ENCODE peak calls at places on chromosomes 2 and 18, in ten cellular contexts. One of them, this sample, is unnamed.
A peak's percentile ranks its signal among the peaks of the same experiment; 100 is the strongest.

GRCh38 chr18:45748531-45748930 is 24.6 kb downstream of the SLC14A1 start:
- DNase-seq in prostate gland: no peak
- DNase-seq in ovary: no peak
- DNase-seq in cardiac fibroblast: no peak
- DNase-seq in cardiac muscle cell: no peak
- DNase-seq in fibroblast of mammary gland: no peak
- DNase-seq in AG09309: no peak
- DNase-seq in endothelial cell of umbilical vein: no peak
- DNase-seq in LNCaP clone FGC: no peak
- DNase-seq in right cardiac atrium: no peak
- DNase-seq in this sample: no peak

GRCh38 chr2:140814141-140814540 is 1316.7 kb downstream of the LRP1B start:
- DNase-seq in AG09309: no peak
- DNase-seq in prostate gland: no peak
- DNase-seq in endothelial cell of umbilical vein: no peak
- DNase-seq in ovary: no peak
- DNase-seq in cardiac fibroblast: no peak
- DNase-seq in right cardiac atrium: no peak
- DNase-seq in cardiac muscle cell: no peak
- DNase-seq in LNCaP clone FGC: peak; percentile 10
- DNase-seq in fibroblast of mammary gland: no peak
- DNase-seq in this sample: no peak

GRCh38 chr2:21415234-21415633 is 291.5 kb downstream of the TDRD15 start:
- DNase-seq in LNCaP clone FGC: no peak
- DNase-seq in ovary: no peak
- DNase-seq in right cardiac atrium: no peak
- DNase-seq in cardiac fibroblast: no peak
- DNase-seq in endothelial cell of umbilical vein: no peak
- DNase-seq in cardiac muscle cell: no peak
- DNase-seq in fibroblast of mammary gland: no peak
- DNase-seq in prostate gland: no peak
- DNase-seq in AG09309: no peak
- DNase-seq in this sample: no peak

GRCh38 chr2:178268435-178268834 is 74.1 kb downstream of the OSBPL6 start:
- DNase-seq in endothelial cell of umbilical vein: no peak
- DNase-seq in LNCaP clone FGC: no peak
- DNase-seq in right cardiac atrium: no peak
- DNase-seq in fibroblast of mammary gland: peak; percentile 28
- DNase-seq in cardiac fibroblast: peak; percentile 60
- DNase-seq in AG09309: no peak
- DNase-seq in ovary: no peak
- DNase-seq in cardiac muscle cell: no peak
- DNase-seq in prostate gland: no peak
- DNase-seq in this sample: no peak

GRCh38 chr2:11658208-11658607 is 11.8 kb downstream of the NTSR2 start:
- DNase-seq in ovary: no peak
- DNase-seq in right cardiac atrium: no peak
- DNase-seq in endothelial cell of umbilical vein: no peak
- DNase-seq in prostate gland: no peak
- DNase-seq in LNCaP clone FGC: no peak
- DNase-seq in AG09309: no peak
- DNase-seq in fibroblast of mammary gland: no peak
- DNase-seq in cardiac fibroblast: no peak
- DNase-seq in cardiac muscle cell: no peak
- DNase-seq in this sample: no peak

GRCh38 chr2:88423733-88424132 is 28.8 kb downstream of the FOXI3 start:
- DNase-seq in cardiac fibroblast: no peak
- DNase-seq in LNCaP clone FGC: no peak
- DNase-seq in fibroblast of mammary gland: no peak
- DNase-seq in endothelial cell of umbilical vein: no peak
- DNase-seq in cardiac muscle cell: no peak
- DNase-seq in AG09309: no peak
- DNase-seq in ovary: no peak
- DNase-seq in prostate gland: no peak
- DNase-seq in right cardiac atrium: no peak
- DNase-seq in this sample: no peak

GRCh38 chr2:145597809-145598208 is 1077.9 kb upstream of the ZEB2 start:
- DNase-seq in cardiac fibroblast: peak; percentile 72
- DNase-seq in prostate gland: no peak
- DNase-seq in AG09309: peak; percentile 23
- DNase-seq in LNCaP clone FGC: no peak
- DNase-seq in ovary: no peak
- DNase-seq in fibroblast of mammary gland: peak; percentile 85
- DNase-seq in endothelial cell of umbilical vein: no peak
- DNase-seq in right cardiac atrium: no peak
- DNase-seq in cardiac muscle cell: peak; percentile 85
- DNase-seq in this sample: no peak

GRCh38 chr2:144332356-144333143 is 187.4 kb downstream of the ZEB2 start:
- DNase-seq in endothelial cell of umbilical vein: peak; percentile 88
- DNase-seq in prostate gland: peak; percentile 78
- DNase-seq in right cardiac atrium: peak; percentile 96
- DNase-seq in AG09309: peak; percentile 43
- DNase-seq in fibroblast of mammary gland: peak; percentile 80
- DNase-seq in ovary: peak; percentile 91
- DNase-seq in cardiac muscle cell: peak; percentile 93
- DNase-seq in LNCaP clone FGC: no peak
- DNase-seq in cardiac fibroblast: peak; percentile 82
- DNase-seq in this sample: peak; percentile 87

GRCh38 chr2:124810132-124810531 is 785.0 kb downstream of the CNTNAP5 start:
- DNase-seq in fibroblast of mammary gland: no peak
- DNase-seq in AG09309: no peak
- DNase-seq in ovary: no peak
- DNase-seq in cardiac muscle cell: peak; percentile 23
- DNase-seq in cardiac fibroblast: peak; percentile 15
- DNase-seq in right cardiac atrium: no peak
- DNase-seq in LNCaP clone FGC: peak; percentile 55
- DNase-seq in endothelial cell of umbilical vein: no peak
- DNase-seq in prostate gland: no peak
- DNase-seq in this sample: peak; percentile 14

GRCh38 chr2:12269041-12269972 is 447.4 kb upstream of the TRIB2 start:
- DNase-seq in LNCaP clone FGC: no peak
- DNase-seq in fibroblast of mammary gland: no peak
- DNase-seq in cardiac muscle cell: no peak
- DNase-seq in right cardiac atrium: no peak
- DNase-seq in endothelial cell of umbilical vein: no peak
- DNase-seq in cardiac fibroblast: no peak
- DNase-seq in AG09309: no peak
- DNase-seq in ovary: no peak
- DNase-seq in prostate gland: no peak
- DNase-seq in this sample: no peak

GRCh38 chr2:84901593-84902120 is 3.8 kb upstream of the TMSB10 start:
- DNase-seq in prostate gland: no peak
- DNase-seq in endothelial cell of umbilical vein: no peak
- DNase-seq in LNCaP clone FGC: no peak
- DNase-seq in ovary: no peak
- DNase-seq in AG09309: peak; percentile 70
- DNase-seq in cardiac fibroblast: peak; percentile 66
- DNase-seq in fibroblast of mammary gland: peak; percentile 96
- DNase-seq in right cardiac atrium: no peak
- DNase-seq in cardiac muscle cell: peak; percentile 82
- DNase-seq in this sample: no peak

GRCh38 chr2:163713534-163714311 is 22.1 kb downstream of the FIGN start:
- DNase-seq in AG09309: no peak
- DNase-seq in right cardiac atrium: no peak
- DNase-seq in endothelial cell of umbilical vein: no peak
- DNase-seq in fibroblast of mammary gland: no peak
- DNase-seq in cardiac fibroblast: no peak
- DNase-seq in LNCaP clone FGC: no peak
- DNase-seq in ovary: no peak
- DNase-seq in prostate gland: no peak
- DNase-seq in cardiac muscle cell: no peak
- DNase-seq in this sample: no peak

GRCh38 chr2:32947484-32948143 is 861 bp downstream of the LTBP1 start:
- DNase-seq in LNCaP clone FGC: no peak
- DNase-seq in prostate gland: peak; percentile 31
- DNase-seq in AG09309: no peak
- DNase-seq in right cardiac atrium: peak; percentile 80
- DNase-seq in cardiac muscle cell: peak; percentile 52
- DNase-seq in cardiac fibroblast: peak; percentile 51
- DNase-seq in fibroblast of mammary gland: peak; percentile 34
- DNase-seq in endothelial cell of umbilical vein: peak; percentile 57
- DNase-seq in ovary: peak; percentile 20
- DNase-seq in this sample: peak; percentile 42

GRCh38 chr2:32947076-32947483 is 327 bp downstream of the LTBP1 start:
- DNase-seq in prostate gland: no peak
- DNase-seq in LNCaP clone FGC: no peak
- DNase-seq in fibroblast of mammary gland: no peak
- DNase-seq in cardiac fibroblast: no peak
- DNase-seq in right cardiac atrium: peak; percentile 68
- DNase-seq in endothelial cell of umbilical vein: peak; percentile 23
- DNase-seq in ovary: no peak
- DNase-seq in AG09309: no peak
- DNase-seq in cardiac muscle cell: no peak
- DNase-seq in this sample: no peak

GRCh38 chr2:32946314-32947075 is at the start of gene LTBP1:
- DNase-seq in LNCaP clone FGC: no peak
- DNase-seq in AG09309: no peak
- DNase-seq in endothelial cell of umbilical vein: peak; percentile 77
- DNase-seq in cardiac muscle cell: peak; percentile 76
- DNase-seq in prostate gland: peak; percentile 75
- DNase-seq in fibroblast of mammary gland: peak; percentile 58
- DNase-seq in ovary: peak; percentile 54
- DNase-seq in right cardiac atrium: peak; percentile 90
- DNase-seq in cardiac fibroblast: peak; percentile 75
- DNase-seq in this sample: peak; percentile 83

GRCh38 chr2:32945286-32945685 is 1.5 kb upstream of the LTBP1 start:
- DNase-seq in cardiac muscle cell: no peak
- DNase-seq in right cardiac atrium: no peak
- DNase-seq in ovary: no peak
- DNase-seq in fibroblast of mammary gland: no peak
- DNase-seq in cardiac fibroblast: no peak
- DNase-seq in endothelial cell of umbilical vein: no peak
- DNase-seq in LNCaP clone FGC: no peak
- DNase-seq in prostate gland: no peak
- DNase-seq in AG09309: no peak
- DNase-seq in this sample: no peak

GRCh38 chr2:32948266-32948665 is 1.5 kb downstream of the LTBP1 start:
- DNase-seq in endothelial cell of umbilical vein: no peak
- DNase-seq in AG09309: no peak
- DNase-seq in cardiac fibroblast: no peak
- DNase-seq in right cardiac atrium: no peak
- DNase-seq in ovary: no peak
- DNase-seq in fibroblast of mammary gland: no peak
- DNase-seq in prostate gland: no peak
- DNase-seq in cardiac muscle cell: no peak
- DNase-seq in LNCaP clone FGC: no peak
- DNase-seq in this sample: no peak
- H3K4me3 ChIP-seq in endothelial cell of umbilical vein: peak overlapping the region; percentile 55
- H3K4me3 ChIP-seq in AG09309: peak overlapping the region; percentile 84
- H3K4me3 ChIP-seq in cardiac fibroblast: no peak overlapping the region
- H3K4me3 ChIP-seq in right cardiac atrium: peak overlapping the region; percentile 94
- H3K4me3 ChIP-seq in ovary: peak overlapping the region; percentile 63
- H3K4me3 ChIP-seq in fibroblast of mammary gland: peak overlapping the region; percentile 68
- H3K4me3 ChIP-seq in prostate gland: peak overlapping the region; percentile 92
- H3K4me3 ChIP-seq in cardiac muscle cell: peak overlapping the region; percentile 88
- H3K4me3 ChIP-seq in LNCaP clone FGC: no peak overlapping the region
- H3K4me3 ChIP-seq in this sample: peak overlapping the region; percentile 93

DNA sequence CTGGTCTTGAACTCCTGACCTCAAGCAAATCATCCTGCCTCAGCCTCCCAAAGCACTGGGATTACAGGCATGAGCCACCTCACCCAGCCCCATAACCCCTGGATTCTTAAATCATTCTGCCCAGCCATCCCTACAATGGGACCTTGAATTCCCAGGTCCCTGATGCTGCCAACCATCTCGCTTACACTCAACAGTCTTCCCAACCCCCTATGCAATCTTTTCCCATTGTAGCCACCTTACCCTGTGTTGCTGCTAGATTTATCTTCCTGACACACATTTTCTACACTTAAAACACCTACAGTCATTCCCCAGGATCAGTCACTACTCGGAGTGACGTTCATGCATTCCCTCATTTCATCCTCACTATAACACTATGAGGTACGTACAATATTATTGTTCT is 64.2 kb downstream of the ANKRD44 start:
- DNase-seq in fibroblast of mammary gland: no peak
- DNase-seq in LNCaP clone FGC: no peak
- DNase-seq in endothelial cell of umbilical vein: no peak
- DNase-seq in AG09309: no peak
- DNase-seq in cardiac fibroblast: no peak
- DNase-seq in right cardiac atrium: no peak
- DNase-seq in prostate gland: no peak
- DNase-seq in ovary: no peak
- DNase-seq in cardiac muscle cell: no peak
- DNase-seq in this sample: no peak
- H3K4me3 ChIP-seq in fibroblast of mammary gland: no peak overlapping the region
- H3K4me3 ChIP-seq in LNCaP clone FGC: no peak overlapping the region
- H3K4me3 ChIP-seq in endothelial cell of umbilical vein: no peak overlapping the region
- H3K4me3 ChIP-seq in AG09309: no peak overlapping the region
- H3K4me3 ChIP-seq in cardiac fibroblast: no peak overlapping the region
- H3K4me3 ChIP-seq in right cardiac atrium: no peak overlapping the region
- H3K4me3 ChIP-seq in prostate gland: no peak overlapping the region
- H3K4me3 ChIP-seq in ovary: no peak overlapping the region
- H3K4me3 ChIP-seq in cardiac muscle cell: no peak overlapping the region
- H3K4me3 ChIP-seq in this sample: no peak overlapping the region

GRCh38 chr2:189613650-189614420 is 33.2 kb upstream of the SLC40A1 start:
- DNase-seq in ovary: peak; percentile 37
- DNase-seq in fibroblast of mammary gland: peak; percentile 38
- DNase-seq in cardiac muscle cell: peak; percentile 70
- DNase-seq in endothelial cell of umbilical vein: peak; percentile 82
- DNase-seq in cardiac fibroblast: peak; percentile 62
- DNase-seq in right cardiac atrium: no peak
- DNase-seq in AG09309: no peak
- DNase-seq in prostate gland: no peak
- DNase-seq in LNCaP clone FGC: no peak
- DNase-seq in this sample: no peak
- H3K4me3 ChIP-seq in ovary: peak overlapping the region; percentile 19
- H3K4me3 ChIP-seq in fibroblast of mammary gland: peak overlapping the region; percentile 43
- H3K4me3 ChIP-seq in cardiac muscle cell: no peak overlapping the region
- H3K4me3 ChIP-seq in endothelial cell of umbilical vein: peak overlapping the region; percentile 66
- H3K4me3 ChIP-seq in cardiac fibroblast: no peak overlapping the region
- H3K4me3 ChIP-seq in right cardiac atrium: peak overlapping the region; percentile 55
- H3K4me3 ChIP-seq in AG09309: no peak overlapping the region
- H3K4me3 ChIP-seq in prostate gland: no peak overlapping the region
- H3K4me3 ChIP-seq in LNCaP clone FGC: no peak overlapping the region
- H3K4me3 ChIP-seq in this sample: peak overlapping the region; percentile 53

DNA sequence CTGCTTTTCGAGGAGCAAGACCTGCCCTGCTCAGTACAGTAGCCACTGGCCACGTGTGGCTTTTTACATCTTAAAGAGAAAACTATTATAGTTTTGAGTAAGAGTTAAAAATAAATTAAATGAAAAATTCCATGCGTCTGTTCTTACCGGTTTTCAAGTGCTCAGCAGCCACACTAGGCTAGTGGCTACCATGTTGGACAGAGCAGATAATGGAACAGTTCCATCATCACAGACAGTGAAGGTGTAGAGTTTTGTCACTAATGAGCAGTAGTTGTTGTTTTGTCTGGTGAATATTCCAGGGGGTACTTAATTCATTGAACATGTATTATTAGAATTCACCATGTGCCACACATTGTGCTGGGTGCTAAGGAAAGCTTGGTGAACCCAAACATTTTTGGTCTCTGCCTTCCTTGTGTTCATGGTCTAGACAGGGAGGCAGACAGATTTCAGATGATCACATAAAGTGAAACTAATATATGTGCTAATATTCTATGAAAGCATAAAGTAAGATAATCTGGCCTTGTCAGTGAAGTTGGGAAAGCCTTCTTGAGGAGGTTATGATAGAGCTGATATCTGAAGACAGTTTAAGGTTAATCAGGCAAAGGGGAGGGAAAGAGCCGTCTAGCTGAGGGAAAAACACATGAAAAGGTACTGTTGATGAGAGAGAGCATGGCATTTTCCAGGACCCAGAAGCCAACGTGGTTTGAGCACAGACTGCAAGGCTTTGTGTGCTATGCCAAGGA is 1.4 kb downstream of the ALMS1 start:
- DNase-seq in cardiac muscle cell: no peak
- DNase-seq in AG09309: no peak
- DNase-seq in ovary: no peak
- DNase-seq in LNCaP clone FGC: no peak
- DNase-seq in fibroblast of mammary gland: no peak
- DNase-seq in cardiac fibroblast: no peak
- DNase-seq in prostate gland: no peak
- DNase-seq in endothelial cell of umbilical vein: no peak
- DNase-seq in right cardiac atrium: no peak
- DNase-seq in this sample: no peak
- H3K4me3 ChIP-seq in cardiac muscle cell: peak overlapping the region; percentile 70
- H3K4me3 ChIP-seq in AG09309: peak overlapping the region; percentile 98
- H3K4me3 ChIP-seq in ovary: peak overlapping the region; percentile 77
- H3K4me3 ChIP-seq in LNCaP clone FGC: peak overlapping the region; percentile 81
- H3K4me3 ChIP-seq in fibroblast of mammary gland: peak overlapping the region; percentile 96
- H3K4me3 ChIP-seq in cardiac fibroblast: peak overlapping the region; percentile 88
- H3K4me3 ChIP-seq in prostate gland: peak overlapping the region; percentile 74
- H3K4me3 ChIP-seq in endothelial cell of umbilical vein: peak overlapping the region; percentile 69
- H3K4me3 ChIP-seq in right cardiac atrium: peak overlapping the region; percentile 81
- H3K4me3 ChIP-seq in this sample: peak overlapping the region; percentile 89